ENCODE peak calls at places on chromosomes 6 and 20, in five cellular contexts. Z is neural progenitor cell; P is CD8-positive, alpha-beta memory T cell; E is Peyer's patch; Q is IMR-90. H is an unnamed sample. For H3K9me3, the result is how much of the 10 kb centered on the place peaks cover.

GRCh38 chr6:53484409-53485280 is 60.3 kb downstream of the GCLC start:
- DNase-seq in P (peak), Q (peak), Z (peak), E (no peak), H (peak)

GRCh38 chr20:16366548-16366947 is 206.7 kb downstream of the KIF16B start:
- DNase-seq in E (no peak), Q (no peak), P (no peak), Z (no peak), H (no peak)

GRCh38 chr6:99905209-99906106 is 88.6 kb downstream of the MCHR2 start:
- DNase-seq in Q (peak), E (no peak), Z (peak), P (no peak), H (no peak)

GRCh38 chr6:163243691-163244505 is 170.6 kb upstream of the QKI start:
- DNase-seq in Q (no peak), Z (no peak), P (no peak), E (no peak), H (no peak)

GRCh38 chr6:121791396-121792315 is 356.2 kb downstream of the GJA1 start:
- DNase-seq in Q (no peak), P (no peak), Z (peak), E (no peak), H (no peak)

GRCh38 chr6:169918239-169918953 is 167.0 kb downstream of the ERMARD start:
- DNase-seq in Z (no peak), Q (no peak), P (no peak), E (no peak), H (no peak)

GRCh38 chr6:151136141-151136755 is 103.5 kb upstream of the AKAP12 start:
- DNase-seq in E (no peak), Q (no peak), P (no peak), Z (peak), H (no peak)

GRCh38 chr20:58233881-58234528 is 5.6 kb upstream of the ANKRD60 start:
- DNase-seq in Q (no peak), Z (peak), E (no peak), P (peak), H (peak)

GRCh38 chr6:22470454-22471368 is 98.7 kb upstream of the HDGFL1 start:
- DNase-seq in P (no peak), E (no peak), Z (peak), Q (peak), H (no peak)

GRCh38 chr6:154888426-154888825 is 106.7 kb upstream of the TIAM2 start:
- DNase-seq in Q (no peak), E (no peak), P (no peak), Z (peak), H (no peak)

GRCh38 chr6:131946404-131946991 is 4.7 kb downstream of the CCN2 start:
- DNase-seq in Q (peak), E (no peak), P (no peak), Z (no peak), H (no peak)

GRCh38 chr20:63363981-63364536 is 2.9 kb upstream of the CHRNA4 start:
- DNase-seq in P (no peak), Z (peak), Q (no peak), E (no peak), H (no peak)

GRCh38 chr6:158047120-158047518 is 65.5 kb downstream of the SYNJ2 start:
- DNase-seq in Q (peak), E (peak), P (no peak), Z (no peak), H (no peak)

GRCh38 chr6:45200510-45200909 is 127.6 kb upstream of the RUNX2 start:
- DNase-seq in E (no peak), Z (no peak), Q (no peak), P (no peak), H (no peak)

GRCh38 chr20:63830821-63831593 is at the start of gene ZBTB46:
- DNase-seq in E (peak), Z (peak), Q (peak), P (no peak), H (no peak)

GRCh38 chr6:110563711-110564110 is 87.3 kb upstream of the SLC22A16 start:
- DNase-seq in E (no peak), Z (no peak), P (no peak), Q (no peak), H (no peak)

GRCh38 chr6:17417817-17418216 is 24.4 kb downstream of the CAP2 start:
- DNase-seq in P (no peak), Z (peak), E (no peak), Q (peak), H (no peak)

GRCh38 chr6:116265081-116265829 is 11.4 kb upstream of the TSPYL4 start:
- DNase-seq in P (no peak), Z (no peak), E (peak), Q (peak), H (no peak)

GRCh38 chr20:51553897-51554504 is 11.5 kb upstream of the NFATC2 start:
- DNase-seq in Q (peak), Z (no peak), P (no peak), E (no peak), H (no peak)

GRCh38 chr6:75776461-75776860 is 27.4 kb downstream of the MYO6 start:
- DNase-seq in Z (no peak), Q (no peak), E (no peak), P (no peak), H (no peak)

GRCh38 chr20:52913650-52914387 is 58.3 kb upstream of the TSHZ2 start:
- DNase-seq in P (no peak), E (no peak), Z (no peak), Q (no peak), H (no peak)

GRCh38 chr6:51384736-51385135 is 566.1 kb downstream of the TFAP2B start:
- DNase-seq in Q (no peak), P (no peak), Z (no peak), E (no peak), H (no peak)

GRCh38 chr6:11785449-11785951 is 6.9 kb upstream of the ADTRP start:
- DNase-seq in E (no peak), Q (no peak), Z (no peak), P (no peak), H (no peak)

GRCh38 chr6:158474961-158475343 is 84.9 kb upstream of the TMEM181 start:
- DNase-seq in E (no peak), Q (peak), P (no peak), Z (no peak), H (no peak)

GRCh38 chr20:52539891-52540290 is 348.3 kb upstream of the ZFP64 start:
- DNase-seq in E (no peak), Z (no peak), P (no peak), Q (no peak), H (no peak)

GRCh38 chr20:63814833-63815612 is 16.0 kb downstream of the ZBTB46 start:
- DNase-seq in E (no peak), Q (no peak), Z (no peak), P (no peak), H (no peak)

GRCh38 chr6:157586476-157587126 is 205.6 kb downstream of the ZDHHC14 start:
- DNase-seq in Z (no peak), P (no peak), Q (no peak), E (no peak), H (no peak)

GRCh38 chr20:36720510-36720909 is 25.4 kb downstream of the NDRG3 start:
- DNase-seq in E (no peak), Q (peak), P (no peak), Z (no peak), H (no peak)

GRCh38 chr6:136051140-136051775 is 198.9 kb downstream of the MTFR2 start:
- DNase-seq in Z (no peak), E (no peak), Q (peak), P (no peak), H (no peak)

GRCh38 chr6:142045380-142046270 is 87.1 kb upstream of the GJE1 start:
- DNase-seq in Z (no peak), P (no peak), Q (peak), E (no peak), H (no peak)

GRCh38 chr20:52497731-52498130 is 306.2 kb upstream of the ZFP64 start:
- DNase-seq in P (no peak), Z (no peak), E (no peak), Q (peak), H (no peak)

GRCh38 chr6:52517502-52518278 is 59.2 kb downstream of the TRAM2 start:
- DNase-seq in P (no peak), Q (peak), E (peak), Z (peak), H (no peak)

GRCh38 chr6:160137989-160138835 is 16.6 kb downstream of the SLC22A1 start:
- DNase-seq in Z (peak), P (peak), E (peak), Q (peak), H (peak)

GRCh38 chr6:114200896-114201295 is 141.9 kb downstream of the HS3ST5 start:
- DNase-seq in E (no peak), P (no peak), Z (no peak), Q (no peak), H (no peak)

GRCh38 chr6:134593024-134593423 is 275.1 kb upstream of the SGK1 start:
- DNase-seq in Z (no peak), Q (no peak), P (no peak), E (no peak), H (no peak)

GRCh38 chr6:134593442-134593841 is 275.5 kb upstream of the SGK1 start:
- DNase-seq in P (no peak), E (no peak), Z (no peak), Q (no peak), H (no peak)

GRCh38 chr6:134588267-134588666 is 270.4 kb upstream of the SGK1 start:
- DNase-seq in Q (no peak), E (no peak), P (no peak), Z (no peak), H (no peak)

GRCh38 chr6:134590449-134590848 is 272.5 kb upstream of the SGK1 start:
- DNase-seq in Q (peak), E (no peak), Z (no peak), P (no peak), H (no peak)

GRCh38 chr6:134589512-134589911 is 271.6 kb upstream of the SGK1 start:
- DNase-seq in P (no peak), Z (no peak), E (no peak), Q (peak), H (no peak)
- H3K27ac ChIP-seq in P (no peak), Z (no peak), E (no peak), Q (peak), H (no peak)

DNA sequence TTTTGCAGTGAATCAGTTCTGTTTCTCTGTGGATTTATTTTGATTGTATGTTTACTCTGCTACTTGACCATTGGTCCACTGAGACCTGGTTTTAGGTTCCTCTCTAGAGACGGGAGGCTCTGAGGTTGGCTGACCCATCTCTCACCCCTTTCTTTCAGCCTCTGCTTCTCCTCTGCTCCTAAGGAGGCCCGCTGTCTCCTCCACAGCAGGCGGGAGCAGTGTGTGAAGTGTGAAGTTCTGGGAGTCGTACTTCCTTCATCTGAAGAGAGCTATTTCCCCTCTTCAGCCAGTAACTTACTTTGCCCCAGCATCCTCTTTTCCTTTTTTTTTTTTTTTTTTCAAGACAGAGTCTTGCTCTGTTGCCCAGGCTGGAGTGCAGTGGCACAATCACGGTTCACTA is 21.1 kb downstream of the PDRG1 start:
- DNase-seq in P (no peak), Z (no peak), E (no peak), Q (no peak), H (no peak)
- H3K9me3 ChIP-seq in P (under half), Z (under half), E (under half), Q (under half), H (under half)

DNA sequence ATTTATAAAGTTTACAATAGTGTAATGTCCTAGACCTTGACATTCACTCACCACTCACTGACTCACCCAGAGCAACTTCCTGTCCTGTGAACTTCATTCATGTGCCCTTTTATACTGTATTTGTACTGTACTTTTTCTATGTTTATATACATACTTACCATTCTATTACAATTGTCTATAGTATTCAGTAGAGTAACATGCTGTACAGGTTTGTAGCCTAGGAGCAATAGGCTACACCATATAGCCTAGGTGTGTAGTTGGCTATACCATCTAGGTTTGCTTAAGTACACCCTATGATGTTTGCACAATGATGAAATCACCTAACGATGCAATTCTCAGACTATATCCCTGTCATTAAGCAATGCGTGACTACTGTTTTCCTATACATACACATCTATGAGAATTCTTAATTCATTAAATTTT is 17.5 kb downstream of the EDEM2 start:
- DNase-seq in Z (no peak), Q (peak), E (no peak), P (no peak), H (no peak)
- H3K27ac ChIP-seq in Z (no peak), Q (no peak), E (no peak), P (no peak), H (no peak)

GRCh38 chr20:2892376-2892775 is 19.1 kb downstream of the PTPRA start:
- DNase-seq in P (no peak), E (no peak), Z (no peak), Q (no peak), H (no peak)
- H3K9me3 ChIP-seq in P (under half), E (under half), Z (under half), Q (under half), H (under half)

GRCh38 chr6:39819226-39819625 is 27.1 kb downstream of the DAAM2 start:
- DNase-seq in P (no peak), Q (peak), Z (no peak), E (no peak), H (no peak)

GRCh38 chr6:39816744-39817143 is 24.6 kb downstream of the DAAM2 start:
- DNase-seq in E (no peak), Z (no peak), P (no peak), Q (peak), H (no peak)

GRCh38 chr6:39820553-39820952 is 28.4 kb downstream of the DAAM2 start:
- DNase-seq in P (no peak), Q (no peak), E (no peak), Z (no peak), H (no peak)

GRCh38 chr6:39819676-39820075 is 27.5 kb downstream of the DAAM2 start:
- DNase-seq in P (no peak), E (no peak), Z (no peak), Q (no peak), H (no peak)

GRCh38 chr6:39818695-39819094 is 26.5 kb downstream of the DAAM2 start:
- DNase-seq in Z (no peak), Q (peak), E (no peak), P (no peak), H (no peak)
- H3K27ac ChIP-seq in Z (no peak), Q (peak), E (peak), P (no peak), H (no peak)

DNA sequence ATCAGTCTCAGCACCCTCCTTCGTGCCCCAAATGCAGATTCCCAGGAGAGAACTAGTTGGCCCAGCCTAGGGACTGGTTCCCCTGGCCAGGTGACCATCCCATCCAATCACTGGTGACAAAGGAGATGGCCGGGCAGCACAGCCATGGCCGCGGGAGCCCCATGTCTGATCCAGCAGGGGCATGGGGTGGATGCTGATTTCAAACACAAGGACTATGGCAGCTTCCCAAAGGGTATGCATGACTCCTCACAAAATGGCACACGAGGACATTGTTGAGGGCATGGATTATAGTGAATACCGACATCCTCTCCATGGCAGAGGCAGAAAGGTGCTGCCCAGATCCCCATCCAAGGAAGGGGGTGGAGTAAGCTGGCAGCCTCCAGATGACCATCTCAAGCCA is 9.9 kb upstream of the LSM14B start:
- DNase-seq in E (no peak), Q (no peak), P (no peak), Z (no peak), H (no peak)
- H3K9me3 ChIP-seq in E (half or more), Q (under half), P (under half), Z (under half), H (half or more)

GRCh38 chr20:47927944-47928343 is 142.7 kb upstream of the SULF2 start:
- DNase-seq in Z (no peak), P (no peak), Q (no peak), E (no peak), H (no peak)

GRCh38 chr20:47929368-47930115 is 144.3 kb upstream of the SULF2 start:
- DNase-seq in P (no peak), E (no peak), Q (peak), Z (peak), H (no peak)

GRCh38 chr20:47927385-47927851 is 142.1 kb upstream of the SULF2 start:
- DNase-seq in P (no peak), Q (peak), E (no peak), Z (no peak), H (no peak)

GRCh38 chr20:47925603-47926002 is 140.3 kb upstream of the SULF2 start:
- DNase-seq in Q (no peak), Z (no peak), E (no peak), P (no peak), H (no peak)

DNA sequence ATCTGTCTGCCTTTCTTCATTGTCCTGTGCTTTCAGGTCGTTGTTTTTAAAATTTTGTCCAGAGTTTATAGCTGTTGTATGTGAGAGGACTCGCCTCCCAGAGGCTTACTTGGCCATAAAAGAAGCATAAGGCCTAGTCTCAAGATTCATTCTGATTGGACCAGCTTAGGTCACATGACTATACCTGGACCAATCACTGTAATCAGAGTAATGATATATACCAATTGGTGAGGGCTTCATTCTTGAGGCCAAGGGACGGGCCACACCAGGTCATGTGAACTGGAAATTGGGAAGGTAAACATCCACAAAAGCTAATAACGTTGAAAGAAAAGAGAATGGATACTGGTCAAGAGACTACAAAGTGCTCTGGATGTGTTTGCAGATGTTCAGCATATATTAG is 141.4 kb upstream of the SULF2 start:
- DNase-seq in E (no peak), P (no peak), Z (no peak), Q (no peak), H (no peak)
- H3K27ac ChIP-seq in E (no peak), P (no peak), Z (no peak), Q (no peak), H (no peak)

GRCh38 chr20:40803381-40803780 is 114.3 kb upstream of the MAFB start:
- DNase-seq in E (no peak), P (no peak), Q (no peak), Z (no peak), H (no peak)

GRCh38 chr20:40805592-40805991 is 116.6 kb upstream of the MAFB start:
- DNase-seq in Z (no peak), Q (no peak), E (no peak), P (no peak), H (no peak)

GRCh38 chr20:40807094-40807623 is 118.1 kb upstream of the MAFB start:
- DNase-seq in Q (no peak), Z (no peak), E (no peak), P (no peak), H (no peak)

GRCh38 chr20:40798066-40798465 is 109.0 kb upstream of the MAFB start:
- DNase-seq in P (no peak), Z (no peak), Q (no peak), E (no peak), H (no peak)

DNA sequence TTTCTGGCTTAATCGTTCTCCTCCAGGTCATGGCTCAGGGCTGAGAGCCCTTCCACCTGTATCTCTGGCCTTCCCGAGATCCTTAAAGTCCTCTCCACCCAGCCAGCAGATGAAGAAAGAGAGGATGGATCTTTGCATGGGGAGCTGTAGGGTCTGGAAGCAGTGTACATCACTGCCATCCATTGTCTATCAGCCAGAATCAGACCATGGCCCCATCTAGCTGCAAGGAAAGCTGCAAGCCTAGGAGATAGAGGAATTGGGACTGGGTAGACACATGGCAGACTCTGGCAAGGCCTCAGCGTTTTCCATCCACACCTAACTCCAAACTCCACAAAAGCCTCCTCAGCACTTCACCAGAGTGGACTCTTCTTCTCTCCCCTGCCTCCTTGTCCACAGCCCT is 113.8 kb upstream of the MAFB start:
- DNase-seq in Q (no peak), Z (no peak), P (no peak), E (no peak), H (no peak)
- H3K9me3 ChIP-seq in Q (under half), Z (under half), P (under half), E (under half), H (under half)